ENCODE peak calls at places on chromosomes 2 and 18, in seven cellular contexts. One of them, this sample, is unnamed.

GRCh38 chr18:48997985-48998831 is 47.4 kb upstream of the SMAD7 start:
- DNase-seq in HepG2: peak; percentile 45
- DNase-seq in body of pancreas: peak; percentile 73
- DNase-seq in neural progenitor cell: peak; percentile 44
- DNase-seq in retinal pigment epithelial cell: peak; percentile 97
- DNase-seq in astrocyte: peak; percentile 97
- DNase-seq in GM10248: peak; percentile 55
- DNase-seq in this sample: peak; percentile 97

GRCh38 chr2:174678395-174678794 is 80.8 kb upstream of the WIPF1 start:
- DNase-seq in HepG2: no peak
- DNase-seq in body of pancreas: no peak
- DNase-seq in neural progenitor cell: no peak
- DNase-seq in retinal pigment epithelial cell: no peak
- DNase-seq in astrocyte: no peak
- DNase-seq in GM10248: no peak
- DNase-seq in this sample: no peak

GRCh38 chr2:231680284-231680991 is 27.9 kb upstream of the PTMA start:
- DNase-seq in HepG2: peak; percentile 65
- DNase-seq in body of pancreas: peak; percentile 57
- DNase-seq in neural progenitor cell: peak; percentile 86
- DNase-seq in retinal pigment epithelial cell: no peak
- DNase-seq in astrocyte: no peak
- DNase-seq in GM10248: no peak
- DNase-seq in this sample: peak; percentile 77

GRCh38 chr18:27785815-27786537 is 391.0 kb downstream of the CDH2 start:
- DNase-seq in HepG2: no peak
- DNase-seq in body of pancreas: no peak
- DNase-seq in neural progenitor cell: no peak
- DNase-seq in retinal pigment epithelial cell: no peak
- DNase-seq in astrocyte: no peak
- DNase-seq in GM10248: no peak
- DNase-seq in this sample: no peak

GRCh38 chr2:231931481-231931915 is 5.3 kb upstream of the NPPC start:
- DNase-seq in HepG2: no peak
- DNase-seq in body of pancreas: no peak
- DNase-seq in neural progenitor cell: no peak
- DNase-seq in retinal pigment epithelial cell: no peak
- DNase-seq in astrocyte: no peak
- DNase-seq in GM10248: no peak
- DNase-seq in this sample: no peak

GRCh38 chr2:81481242-81481993 is 1176.9 kb upstream of the LRRTM1 start:
- DNase-seq in HepG2: no peak
- DNase-seq in body of pancreas: no peak
- DNase-seq in neural progenitor cell: no peak
- DNase-seq in retinal pigment epithelial cell: no peak
- DNase-seq in astrocyte: no peak
- DNase-seq in GM10248: no peak
- DNase-seq in this sample: no peak

GRCh38 chr18:75060185-75060584 is 148.8 kb downstream of the PTGR3 start:
- DNase-seq in HepG2: no peak
- DNase-seq in body of pancreas: no peak
- DNase-seq in neural progenitor cell: no peak
- DNase-seq in retinal pigment epithelial cell: no peak
- DNase-seq in astrocyte: no peak
- DNase-seq in GM10248: no peak
- DNase-seq in this sample: no peak

GRCh38 chr2:26850002-26850431 is 2.1 kb downstream of the DPYSL5 start:
- DNase-seq in HepG2: no peak
- DNase-seq in body of pancreas: no peak
- DNase-seq in neural progenitor cell: peak; percentile 68
- DNase-seq in retinal pigment epithelial cell: no peak
- DNase-seq in astrocyte: no peak
- DNase-seq in GM10248: no peak
- DNase-seq in this sample: no peak

GRCh38 chr18:30280861-30281470 is 761.6 kb downstream of the DSC3 start:
- DNase-seq in HepG2: peak; percentile 42
- DNase-seq in body of pancreas: peak; percentile 41
- DNase-seq in neural progenitor cell: peak; percentile 75
- DNase-seq in retinal pigment epithelial cell: peak; percentile 21
- DNase-seq in astrocyte: peak; percentile 21
- DNase-seq in GM10248: no peak
- DNase-seq in this sample: peak; percentile 71

GRCh38 chr18:33282709-33283333 is 157.7 kb downstream of the CCDC178 start:
- DNase-seq in HepG2: no peak
- DNase-seq in body of pancreas: no peak
- DNase-seq in neural progenitor cell: no peak
- DNase-seq in retinal pigment epithelial cell: no peak
- DNase-seq in astrocyte: no peak
- DNase-seq in GM10248: no peak
- DNase-seq in this sample: no peak

DNA sequence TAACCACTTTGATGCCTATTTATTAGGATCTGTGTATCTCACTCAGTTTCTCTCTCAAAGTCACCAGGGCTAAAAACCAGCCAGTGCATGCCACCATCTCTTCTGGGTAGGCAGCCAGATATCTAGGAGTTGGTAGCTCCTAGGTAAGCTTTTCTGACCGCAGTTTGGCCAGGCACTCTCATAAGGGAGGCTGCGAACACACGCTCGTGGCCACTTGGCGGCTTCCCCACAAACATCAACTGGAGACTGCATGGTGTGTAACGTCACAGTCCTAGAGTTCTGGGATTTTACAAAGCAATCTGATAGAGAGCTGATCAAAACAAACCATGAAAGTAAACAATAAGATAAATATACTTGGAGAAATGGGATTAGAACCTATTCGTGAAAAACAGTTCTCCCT is 424.3 kb upstream of the ACVR2A start:
- DNase-seq in HepG2: no peak
- DNase-seq in body of pancreas: no peak
- DNase-seq in neural progenitor cell: peak; percentile 4
- DNase-seq in retinal pigment epithelial cell: no peak
- DNase-seq in astrocyte: no peak
- DNase-seq in GM10248: no peak
- DNase-seq in this sample: no peak
- TF ChIP-seq CTCF in HepG2: no peak
- TF ChIP-seq CTCF in body of pancreas: no peak
- TF ChIP-seq CTCF in neural progenitor cell: peak; percentile 9
- TF ChIP-seq CTCF in retinal pigment epithelial cell: no peak
- TF ChIP-seq CTCF in astrocyte: no peak
- TF ChIP-seq CTCF in GM10248: no peak
- TF ChIP-seq CTCF in this sample: no peak

GRCh38 chr2:113283704-113284284 is 5.1 kb upstream of the PAX8 start:
- DNase-seq in HepG2: peak; percentile 54
- DNase-seq in body of pancreas: peak; percentile 88
- DNase-seq in neural progenitor cell: no peak
- DNase-seq in retinal pigment epithelial cell: peak; percentile 72
- DNase-seq in astrocyte: peak; percentile 95
- DNase-seq in GM10248: no peak
- DNase-seq in this sample: peak; percentile 89

GRCh38 chr2:113284481-113284880 is 5.8 kb upstream of the PAX8 start:
- DNase-seq in HepG2: no peak
- DNase-seq in body of pancreas: no peak
- DNase-seq in neural progenitor cell: no peak
- DNase-seq in retinal pigment epithelial cell: no peak
- DNase-seq in astrocyte: peak; percentile 39
- DNase-seq in GM10248: no peak
- DNase-seq in this sample: peak; percentile 47

GRCh38 chr2:113281920-113282746 is 3.4 kb upstream of the PAX8 start:
- DNase-seq in HepG2: peak; percentile 49
- DNase-seq in body of pancreas: no peak
- DNase-seq in neural progenitor cell: no peak
- DNase-seq in retinal pigment epithelial cell: peak; percentile 60
- DNase-seq in astrocyte: peak; percentile 86
- DNase-seq in GM10248: no peak
- DNase-seq in this sample: no peak

GRCh38 chr2:113285816-113286215 is 7.1 kb upstream of the PAX8 start:
- DNase-seq in HepG2: no peak
- DNase-seq in body of pancreas: no peak
- DNase-seq in neural progenitor cell: no peak
- DNase-seq in retinal pigment epithelial cell: no peak
- DNase-seq in astrocyte: no peak
- DNase-seq in GM10248: no peak
- DNase-seq in this sample: no peak

DNA sequence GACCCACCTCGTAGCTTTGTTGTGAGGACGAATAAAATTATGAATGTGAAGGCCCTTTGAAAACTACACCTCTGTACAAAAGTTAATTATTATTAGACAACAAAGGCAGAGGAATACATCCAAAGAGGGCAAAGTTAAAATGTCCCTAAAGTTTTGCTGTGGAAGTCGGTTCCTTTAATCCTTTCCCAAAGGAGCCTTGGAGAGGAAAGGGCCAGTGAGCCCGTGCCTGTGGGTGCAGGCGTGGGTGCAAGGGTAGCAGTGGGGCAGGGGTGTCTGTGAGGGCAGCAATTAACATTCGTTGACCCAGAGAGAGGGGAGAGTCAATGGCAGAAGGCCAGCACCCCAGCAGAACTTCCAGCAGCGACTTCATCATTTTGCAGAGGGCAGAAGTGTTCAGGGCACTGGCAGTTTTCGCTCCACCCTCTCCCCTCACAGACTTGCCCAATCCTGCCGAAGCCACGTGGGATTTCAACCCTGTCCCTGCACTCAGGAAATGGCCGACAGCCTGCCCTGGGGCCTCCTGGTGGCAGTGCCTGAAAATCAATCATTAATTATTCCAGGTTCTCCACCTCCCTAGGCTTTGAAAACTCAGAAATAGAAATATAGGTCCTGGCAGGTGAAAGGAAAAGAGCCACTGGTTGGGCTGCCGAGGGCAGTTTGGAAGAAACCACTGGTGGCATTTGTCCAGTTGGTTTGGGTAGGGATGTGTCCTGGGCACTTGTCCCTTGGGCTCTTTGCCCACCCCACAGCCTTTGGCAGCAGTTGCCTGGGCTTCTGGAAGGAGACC is 4.2 kb upstream of the PAX8 start:
- DNase-seq in HepG2: peak; percentile 91
- DNase-seq in body of pancreas: peak; percentile 89
- DNase-seq in neural progenitor cell: peak; percentile 16
- DNase-seq in retinal pigment epithelial cell: no peak
- DNase-seq in astrocyte: peak; percentile 25
- DNase-seq in GM10248: no peak
- DNase-seq in this sample: peak; percentile 78
- TF ChIP-seq CTCF in HepG2: peak; percentile 66
- TF ChIP-seq CTCF in body of pancreas: peak; percentile 59
- TF ChIP-seq CTCF in neural progenitor cell: peak; percentile 25
- TF ChIP-seq CTCF in retinal pigment epithelial cell: peak; percentile 44
- TF ChIP-seq CTCF in astrocyte: no peak
- TF ChIP-seq CTCF in GM10248: no peak
- TF ChIP-seq CTCF in this sample: no peak

DNA sequence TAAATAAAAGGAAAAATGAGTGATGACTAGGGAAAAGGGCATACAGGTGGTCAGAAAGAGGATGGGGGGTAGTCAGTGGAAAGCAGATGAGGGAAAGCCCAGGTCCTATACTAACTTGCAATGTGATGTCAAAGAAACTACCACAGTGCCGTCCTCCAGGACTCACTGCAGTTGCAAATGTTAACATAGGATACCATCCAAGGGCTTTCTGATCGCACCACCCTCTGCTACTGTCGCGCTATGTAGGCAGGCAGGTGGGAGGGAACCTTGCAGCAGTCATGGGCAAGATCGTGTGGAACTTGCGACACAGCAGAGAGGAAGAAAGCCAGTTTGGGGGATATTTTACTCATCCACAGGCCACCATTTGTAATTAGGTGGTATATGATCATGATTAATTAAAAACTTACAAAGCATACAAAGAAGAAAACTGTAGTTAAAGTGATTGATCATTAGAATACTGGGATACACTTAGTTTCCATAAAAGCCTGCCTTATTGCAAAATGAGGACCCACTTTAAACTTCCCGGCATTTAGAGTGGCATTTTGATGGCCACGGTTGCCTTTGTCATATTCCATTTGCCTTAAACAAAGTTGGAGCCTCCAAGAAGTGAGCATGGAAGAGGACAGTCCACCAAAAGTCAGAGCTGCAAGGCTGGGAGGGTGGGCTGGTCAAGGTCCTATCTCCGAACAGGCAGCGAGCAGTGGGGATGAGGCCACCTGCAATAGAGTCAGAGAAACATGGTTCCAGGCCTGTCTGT is 8.5 kb upstream of the ROCK2 start:
- DNase-seq in HepG2: no peak
- DNase-seq in body of pancreas: no peak
- DNase-seq in neural progenitor cell: no peak
- DNase-seq in retinal pigment epithelial cell: no peak
- DNase-seq in astrocyte: no peak
- DNase-seq in GM10248: no peak
- DNase-seq in this sample: no peak
- TF ChIP-seq CTCF in HepG2: no peak
- TF ChIP-seq CTCF in body of pancreas: no peak
- TF ChIP-seq CTCF in neural progenitor cell: no peak
- TF ChIP-seq CTCF in retinal pigment epithelial cell: no peak
- TF ChIP-seq CTCF in astrocyte: no peak
- TF ChIP-seq CTCF in GM10248: no peak
- TF ChIP-seq CTCF in this sample: no peak

DNA sequence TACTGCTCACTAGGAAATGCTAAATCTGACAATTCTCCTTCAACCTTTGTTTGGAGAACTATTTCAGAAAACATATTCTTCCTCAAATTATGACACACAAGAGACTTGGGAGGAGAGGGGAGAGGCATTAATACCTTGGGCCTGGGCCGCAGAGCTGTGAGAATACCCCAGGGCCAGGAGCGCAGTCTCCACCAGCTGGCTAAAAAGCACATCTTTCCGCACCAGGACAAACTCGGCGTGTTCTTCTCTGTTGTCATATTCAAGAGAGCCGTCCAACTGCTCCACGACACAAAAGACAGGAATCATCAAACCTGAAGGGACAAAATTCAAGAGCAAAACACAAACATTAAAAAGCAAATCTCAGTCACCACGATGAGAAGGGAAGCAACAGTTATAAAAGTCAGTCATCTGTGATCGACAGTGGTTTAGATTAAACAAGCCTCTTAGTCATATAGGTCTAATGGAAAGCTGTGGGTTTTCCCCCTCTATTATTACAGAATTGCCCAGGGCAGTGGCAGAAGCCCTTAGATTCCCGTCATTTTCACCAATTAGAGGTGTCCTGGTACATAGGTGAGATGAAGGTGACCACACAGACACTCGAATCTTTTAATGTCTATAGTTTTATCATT is 24.4 kb downstream of the SATB2 start:
- DNase-seq in HepG2: no peak
- DNase-seq in body of pancreas: no peak
- DNase-seq in neural progenitor cell: peak; percentile 27
- DNase-seq in retinal pigment epithelial cell: no peak
- DNase-seq in astrocyte: no peak
- DNase-seq in GM10248: no peak
- DNase-seq in this sample: no peak
- TF ChIP-seq CTCF in HepG2: no peak
- TF ChIP-seq CTCF in body of pancreas: no peak
- TF ChIP-seq CTCF in neural progenitor cell: peak; percentile 24
- TF ChIP-seq CTCF in retinal pigment epithelial cell: no peak
- TF ChIP-seq CTCF in astrocyte: no peak
- TF ChIP-seq CTCF in GM10248: no peak
- TF ChIP-seq CTCF in this sample: no peak